ENCODE peak calls at places on chromosomes 16 and 17, in nine cellular contexts. S, E, Y, V, Z, I, O, L and F are unnamed samples.
A peak's percentile ranks its signal among the peaks of the same experiment; 100 is the strongest.

GRCh38 chr17:36945160-36945559 is 3.6 kb upstream of the AATF start:
- DNase-seq in S (no peak), E (no peak), Y (no peak), V (no peak), Z (no peak), I (no peak), O (no peak), L (no peak), F (no peak)

GRCh38 chr17:43021739-43022512 is at the start of gene VAT1:
- DNase-seq in S (peak; percentile 48), E (peak; percentile 77), Y (peak; percentile 91), V (peak; percentile 86), Z (peak; percentile 66), I (peak; percentile 91), O (peak; percentile 63), L (peak; percentile 66), F (peak; percentile 94)

GRCh38 chr16:3147046-3147756 is 12.4 kb downstream of the ZNF213 start:
- DNase-seq in S (peak; percentile 28), E (no peak), Y (no peak), V (no peak), Z (no peak), I (no peak), O (no peak), L (no peak), F (peak; percentile 59)

GRCh38 chr16:89815639-89816348 is 653 bp downstream of the FANCA start:
- DNase-seq in S (no peak), E (no peak), Y (peak; percentile 37), V (no peak), Z (no peak), I (no peak), O (no peak), L (no peak), F (peak; percentile 33)

GRCh38 chr16:15618392-15618791 is 24.6 kb downstream of the MARF1 start:
- DNase-seq in S (no peak), E (no peak), Y (no peak), V (no peak), Z (no peak), I (no peak), O (peak; percentile 81), L (no peak), F (no peak)

GRCh38 chr16:83561876-83562275 is 245.9 kb upstream of the HSBP1 start:
- DNase-seq in S (no peak), E (no peak), Y (no peak), V (no peak), Z (no peak), I (no peak), O (peak; percentile 40), L (no peak), F (no peak)

GRCh38 chr17:37261286-37261685 is 114.5 kb upstream of the C17orf78 start:
- DNase-seq in S (no peak), E (no peak), Y (no peak), V (no peak), Z (no peak), I (no peak), O (peak; percentile 27), L (no peak), F (no peak)

GRCh38 chr16:19008245-19008644 is 24.5 kb downstream of the TMC7 start:
- DNase-seq in S (peak; percentile 58), E (no peak), Y (no peak), V (no peak), Z (no peak), I (no peak), O (peak; percentile 87), L (no peak), F (no peak)

GRCh38 chr16:23650674-23651073 is 9.4 kb downstream of the DCTN5 start:
- DNase-seq in S (no peak), E (no peak), Y (no peak), V (no peak), Z (no peak), I (no peak), O (peak; percentile 20), L (no peak), F (no peak)

GRCh38 chr17:74446551-74447500 is 14.9 kb downstream of the GPRC5C start:
- DNase-seq in S (no peak), E (no peak), Y (no peak), V (peak; percentile 88), Z (no peak), I (no peak), O (no peak), L (peak; percentile 38), F (peak; percentile 89)

GRCh38 chr16:75112281-75113045 is 4.1 kb downstream of the LDHD start:
- DNase-seq in S (no peak), E (no peak), Y (no peak), V (no peak), Z (no peak), I (no peak), O (no peak), L (no peak), F (no peak)
- H3K4me1 ChIP-seq in S (peaks cover 40% of the 10 kb centered on the region), E (peaks cover 36% of the 10 kb centered on the region), Y (peaks cover 20% of the 10 kb centered on the region), V (peaks cover 35% of the 10 kb centered on the region), Z (peaks cover 32% of the 10 kb centered on the region), I (peaks cover 57% of the 10 kb centered on the region), O (peaks cover 28% of the 10 kb centered on the region), L (no peaks in the 10 kb centered on the region), F (peaks cover 3% of the 10 kb centered on the region)

DNA sequence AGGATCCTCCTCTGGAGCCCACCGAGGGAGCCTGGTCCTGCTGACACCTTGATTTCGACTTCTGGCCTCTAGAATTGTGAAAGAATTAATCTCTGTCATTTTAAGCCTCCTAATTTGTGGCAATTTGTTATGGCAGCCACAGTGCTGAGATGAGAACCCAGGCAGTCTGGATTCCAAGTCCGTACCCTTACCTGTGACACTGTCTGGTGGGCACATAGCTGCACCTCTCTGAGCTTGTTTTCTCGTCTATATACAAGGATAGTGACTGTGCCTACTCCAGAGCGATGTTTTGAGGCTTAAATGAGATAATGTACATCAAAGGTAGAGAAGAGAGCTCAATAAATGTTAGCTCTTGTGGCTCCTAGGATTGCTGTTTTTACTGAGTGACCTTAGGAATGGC is 128.4 kb upstream of the MPHOSPH6 start:
- DNase-seq in S (no peak), E (no peak), Y (no peak), V (no peak), Z (no peak), I (no peak), O (no peak), L (no peak), F (no peak)
- H3K4me1 ChIP-seq in S (no peaks in the 10 kb centered on the region), E (peaks cover 2% of the 10 kb centered on the region), Y (no peaks in the 10 kb centered on the region), V (no peaks in the 10 kb centered on the region), Z (no peaks in the 10 kb centered on the region), I (no peaks in the 10 kb centered on the region), O (no peaks in the 10 kb centered on the region), L (no peaks in the 10 kb centered on the region), F (no peaks in the 10 kb centered on the region)

DNA sequence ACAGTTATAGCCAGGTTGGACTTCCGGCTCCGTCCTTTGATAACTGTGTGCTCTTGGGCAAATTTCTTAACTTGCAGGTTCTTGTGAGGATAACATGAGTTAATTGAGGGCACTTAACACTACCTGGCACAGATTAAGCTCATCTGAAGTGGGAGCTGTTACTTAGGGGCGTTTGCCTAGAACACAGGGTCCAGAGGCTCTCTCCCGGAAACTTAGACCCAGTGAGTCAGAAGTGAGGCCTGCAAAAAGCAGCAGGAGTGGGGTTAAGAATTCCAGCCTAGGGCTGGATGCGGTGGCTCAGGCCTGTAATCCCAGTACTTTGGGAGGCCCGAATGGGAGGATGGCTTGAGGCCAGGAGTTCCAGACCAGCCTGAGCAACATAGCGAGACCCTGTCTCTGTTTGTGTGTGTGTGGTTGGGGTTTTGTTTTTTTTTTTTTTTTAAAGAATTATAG is 1.4 kb downstream of the MVP start:
- DNase-seq in S (peak; percentile 84), E (peak; percentile 74), Y (no peak), V (no peak), Z (no peak), I (no peak), O (peak; percentile 79), L (no peak), F (no peak)
- H3K4me1 ChIP-seq in S (peaks cover 75% of the 10 kb centered on the region), E (peaks cover 29% of the 10 kb centered on the region), Y (no peaks in the 10 kb centered on the region), V (peaks cover 34% of the 10 kb centered on the region), Z (peaks cover 92% of the 10 kb centered on the region), I (peaks cover 81% of the 10 kb centered on the region), O (peaks cover 31% of the 10 kb centered on the region), L (no peaks in the 10 kb centered on the region), F (peaks cover 19% of the 10 kb centered on the region)

GRCh38 chr17:61487161-61487654 is 35.0 kb downstream of the TBX4 start:
- DNase-seq in S (no peak), E (no peak), Y (peak; percentile 53), V (no peak), Z (no peak), I (no peak), O (no peak), L (no peak), F (no peak)

GRCh38 chr17:61486135-61487120 is 34.2 kb downstream of the TBX4 start:
- DNase-seq in S (no peak), E (no peak), Y (peak; percentile 78), V (no peak), Z (no peak), I (no peak), O (no peak), L (no peak), F (no peak)

GRCh38 chr17:61484174-61484573 is 32.0 kb downstream of the TBX4 start:
- DNase-seq in S (no peak), E (no peak), Y (no peak), V (no peak), Z (no peak), I (no peak), O (no peak), L (no peak), F (no peak)

GRCh38 chr17:61483778-61484116 is 31.5 kb downstream of the TBX4 start:
- DNase-seq in S (no peak), E (no peak), Y (no peak), V (no peak), Z (no peak), I (no peak), O (no peak), L (no peak), F (no peak)

DNA sequence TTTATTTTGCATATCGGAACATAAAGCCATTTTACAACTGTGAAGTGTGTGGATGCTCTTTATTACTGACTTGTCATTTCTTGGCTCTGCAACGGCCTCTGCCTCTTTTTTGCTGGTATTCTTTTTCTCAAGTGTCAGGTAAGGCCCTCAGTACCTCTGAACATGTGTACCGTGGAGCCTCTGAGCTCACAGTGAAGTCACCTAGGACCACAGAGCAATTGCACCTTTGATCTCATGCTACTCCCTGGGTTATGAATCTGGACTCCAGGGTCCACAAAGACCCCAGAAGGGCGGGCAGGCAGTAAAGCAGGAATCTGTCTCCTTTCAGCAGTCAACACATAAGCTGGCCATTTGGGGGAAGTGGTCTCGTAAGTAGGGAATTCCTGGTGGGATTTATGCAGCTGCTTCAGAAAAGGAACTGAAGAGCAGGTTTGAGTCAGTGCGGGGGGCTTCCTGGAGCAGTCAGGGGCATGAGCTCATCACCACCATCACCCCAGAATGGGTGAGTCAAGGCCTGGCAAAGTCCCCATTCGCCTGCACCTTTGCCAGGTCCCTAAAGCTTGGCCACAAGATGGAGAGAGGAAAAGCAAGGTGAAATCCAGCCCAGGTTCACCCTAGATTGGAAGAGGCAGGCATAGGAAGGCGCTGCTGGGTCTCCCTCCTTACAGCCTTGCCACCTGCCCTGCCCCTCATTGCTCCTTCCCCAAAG is 33.0 kb downstream of the TBX4 start:
- DNase-seq in S (no peak), E (no peak), Y (no peak), V (no peak), Z (no peak), I (no peak), O (peak; percentile 45), L (no peak), F (no peak)
- H3K4me1 ChIP-seq in S (no peaks in the 10 kb centered on the region), E (peaks cover 3% of the 10 kb centered on the region), Y (peaks cover 27% of the 10 kb centered on the region), V (no peaks in the 10 kb centered on the region), Z (no peaks in the 10 kb centered on the region), I (peaks cover 2% of the 10 kb centered on the region), O (peaks cover 3% of the 10 kb centered on the region), L (no peaks in the 10 kb centered on the region), F (no peaks in the 10 kb centered on the region)